ENCODE peak calls at places on chromosomes 5 and 9, in five cellular contexts. H is Peyer's patch, D is breast epithelium, R is H9, A is B cell. J is an unnamed sample.

GRCh38 chr5:160923927-160924705 is 72.1 kb upstream of the ATP10B start:
- DNase-seq in H (peak), D (peak), R (peak), A (no peak), J (peak)

GRCh38 chr5:163565492-163565891 is 60.1 kb downstream of the MAT2B start:
- DNase-seq in H (no peak), D (no peak), R (peak), A (no peak), J (no peak)

GRCh38 chr9:120348951-120349429 is 231.0 kb downstream of the CDK5RAP2 start:
- DNase-seq in H (no peak), D (no peak), R (peak), A (peak), J (peak)

GRCh38 chr9:133991964-133992779 is at the start of gene VAV2:
- DNase-seq in H (peak), D (no peak), R (peak), A (peak), J (no peak)

GRCh38 chr9:115604831-115605483 is 487.0 kb upstream of the TNC start:
- DNase-seq in H (no peak), D (no peak), R (no peak), A (no peak), J (no peak)

GRCh38 chr5:176796411-176796810 is 13.9 kb upstream of the UNC5A start:
- DNase-seq in H (no peak), D (no peak), R (no peak), A (no peak), J (no peak)

GRCh38 chr5:104299998-104300706 is 737.6 kb upstream of the NUDT12 start:
- DNase-seq in H (no peak), D (no peak), R (no peak), A (no peak), J (no peak)

GRCh38 chr9:33473216-33473615 is 508 bp downstream of the NOL6 start:
- DNase-seq in H (peak), D (no peak), R (no peak), A (no peak), J (no peak)

GRCh38 chr9:114603183-114603582 is 7.9 kb upstream of the TMEM268 start:
- DNase-seq in H (no peak), D (no peak), R (no peak), A (no peak), J (no peak)

GRCh38 chr5:144433893-144434292 is 263.2 kb downstream of the KCTD16 start:
- DNase-seq in H (no peak), D (no peak), R (no peak), A (no peak), J (no peak)

GRCh38 chr9:16315720-16316119 is 554.8 kb downstream of the BNC2 start:
- DNase-seq in H (peak), D (no peak), R (peak), A (no peak), J (no peak)

GRCh38 chr9:130663258-130664171 is 879 bp upstream of the PRDM12 start:
- DNase-seq in H (no peak), D (no peak), R (peak), A (peak), J (peak)

GRCh38 chr5:157108961-157109360 is at the start of gene HAVCR2:
- DNase-seq in H (peak), D (no peak), R (no peak), A (peak), J (no peak)

GRCh38 chr9:106888992-106889631 is 26.1 kb downstream of the ZNF462 start:
- DNase-seq in H (no peak), D (no peak), R (no peak), A (no peak), J (no peak)

GRCh38 chr9:116087246-116087645 is 66.3 kb upstream of the PAPPA start:
- DNase-seq in H (peak), D (peak), R (no peak), A (no peak), J (no peak)

GRCh38 chr5:139908749-139909148 is 113.1 kb downstream of the PSD2 start:
- DNase-seq in H (peak), D (peak), R (peak), A (no peak), J (no peak)

GRCh38 chr9:137696526-137696925 is 77.7 kb downstream of the EHMT1 start:
- DNase-seq in H (no peak), D (no peak), R (no peak), A (no peak), J (no peak)

GRCh38 chr5:122163151-122164069 is 34.1 kb downstream of the ZNF474 start:
- DNase-seq in H (no peak), D (no peak), R (no peak), A (no peak), J (peak)

GRCh38 chr5:135030691-135031145 is 3.3 kb downstream of the PITX1 start:
- DNase-seq in H (no peak), D (no peak), R (peak), A (peak), J (no peak)

GRCh38 chr5:129111351-129111750 is 16.8 kb downstream of the ISOC1 start:
- DNase-seq in H (no peak), D (no peak), R (no peak), A (no peak), J (no peak)

GRCh38 chr5:129112295-129112694 is 17.7 kb downstream of the ISOC1 start:
- DNase-seq in H (no peak), D (no peak), R (no peak), A (no peak), J (no peak)

GRCh38 chr5:129115680-129116079 is 21.1 kb downstream of the ISOC1 start:
- DNase-seq in H (no peak), D (no peak), R (no peak), A (no peak), J (no peak)

GRCh38 chr5:129114539-129115193 is 20.1 kb downstream of the ISOC1 start:
- DNase-seq in H (no peak), D (no peak), R (no peak), A (no peak), J (no peak)

GRCh38 chr5:129113867-129114266 is 19.3 kb downstream of the ISOC1 start:
- DNase-seq in H (no peak), D (no peak), R (no peak), A (no peak), J (no peak)
- TF ChIP-seq CTCF in H (no peak), D (peak), R (no peak), A (no peak), J (no peak)

GRCh38 chr5:113387844-113388243 is 46.9 kb downstream of the TSSK1B start:
- DNase-seq in H (no peak), D (no peak), R (no peak), A (no peak), J (no peak)
- TF ChIP-seq CTCF in H (no peak), D (no peak), R (no peak), A (no peak), J (no peak)

DNA sequence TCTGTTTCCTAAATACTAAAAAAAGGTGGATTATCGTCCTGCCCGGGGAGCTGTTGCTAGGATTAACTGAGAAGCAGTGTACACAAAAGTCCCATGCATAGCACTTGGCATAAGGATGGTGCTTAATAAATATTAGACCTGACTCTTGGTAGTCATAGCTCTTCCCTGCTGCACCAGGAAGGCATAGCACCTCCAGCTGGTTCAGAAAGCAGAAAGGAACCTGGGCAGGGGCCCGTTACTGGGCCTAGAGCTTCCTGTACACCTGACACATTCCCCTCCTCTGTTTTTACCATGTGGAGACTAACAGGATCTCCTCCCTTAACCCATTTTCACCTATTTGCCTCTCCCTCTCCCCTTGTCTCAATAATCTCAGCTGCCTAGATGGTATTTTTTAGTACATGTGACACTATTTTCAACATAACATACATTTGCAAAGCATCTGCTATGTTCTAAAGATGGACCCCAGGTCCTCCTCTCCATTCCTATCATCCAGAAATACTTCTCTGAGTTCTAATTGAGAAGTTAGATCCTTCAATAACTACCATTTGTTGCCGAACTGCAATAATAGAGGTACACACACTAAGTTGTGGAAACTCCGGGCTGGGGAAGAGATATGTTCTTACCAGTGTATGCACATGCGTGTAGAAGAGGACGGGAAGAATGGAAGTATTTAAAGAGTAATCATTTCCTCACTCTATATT is 3.2 kb upstream of the ANP32B start:
- DNase-seq in H (no peak), D (no peak), R (no peak), A (no peak), J (no peak)
- TF ChIP-seq CTCF in H (no peak), D (no peak), R (no peak), A (no peak), J (no peak)

DNA sequence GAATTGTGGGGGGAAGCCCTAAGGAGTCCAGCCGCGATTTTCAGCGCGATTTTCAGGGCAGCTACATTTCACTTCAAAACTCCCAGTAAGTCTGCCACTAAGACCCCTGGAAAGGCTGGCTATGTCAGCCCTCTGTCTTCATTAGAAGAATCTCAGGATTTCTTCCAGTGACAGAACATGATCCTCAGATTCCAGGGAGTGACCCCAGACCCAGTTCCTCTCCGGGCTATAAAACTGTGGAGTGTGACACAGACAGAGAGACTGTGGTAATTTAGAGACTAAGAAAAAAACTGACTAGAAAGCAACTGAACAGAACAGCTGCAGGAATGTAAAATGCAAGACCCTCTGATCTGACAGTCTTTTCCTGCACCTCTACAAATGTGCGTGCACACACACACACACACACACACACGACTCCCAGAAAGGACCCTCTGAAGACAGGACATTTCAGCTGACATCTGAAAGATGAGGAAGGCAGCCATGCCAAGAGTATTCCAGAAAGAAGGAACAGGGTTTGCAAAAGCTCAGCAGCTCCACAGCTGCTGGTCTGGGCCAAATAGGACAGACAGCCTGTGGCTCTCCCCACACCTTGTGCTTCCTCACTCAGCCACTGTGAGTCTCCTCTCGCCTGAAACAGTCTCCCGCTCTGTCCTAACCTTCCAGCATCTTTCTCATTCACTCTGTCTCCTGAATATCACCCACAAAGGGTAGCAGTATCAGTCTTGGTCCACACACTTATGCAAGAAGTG is 188.9 kb downstream of the PALM2AKAP2 start:
- DNase-seq in H (no peak), D (no peak), R (peak), A (peak), J (no peak)
- TF ChIP-seq CTCF in H (no peak), D (no peak), R (peak), A (no peak), J (no peak)

GRCh38 chr5:66742083-66742895 is 146.1 kb downstream of the MAST4 start:
- DNase-seq in H (no peak), D (no peak), R (peak), A (no peak), J (no peak)
- TF ChIP-seq CTCF in H (peak), D (no peak), R (peak), A (no peak), J (peak)

J was measured in D721Med.